ENCODE peak calls at places on chromosome 6, in five cellular contexts. A is BJ, T is breast epithelium, W is mesothelial cell of epicardium, M is dorsolateral prefrontal cortex. O is an unnamed sample.
A peak's percentile ranks its signal among the peaks of the same experiment; 100 is the strongest.

GRCh38 chr6:5541025-5541424 is 279.7 kb downstream of the FARS2 start:
- DNase-seq in M (no peak), T (no peak), A (no peak), W (no peak), O (no peak)

GRCh38 chr6:17484201-17484606 is 90.8 kb downstream of the CAP2 start:
- DNase-seq in W (no peak), A (no peak), T (no peak), M (no peak), O (no peak)

GRCh38 chr6:41730531-41731436 is 4.6 kb downstream of the TFEB start:
- DNase-seq in T (no peak), A (no peak), M (no peak), W (no peak), O (no peak)

GRCh38 chr6:27161946-27162603 is 85.4 kb upstream of the PRSS16 start:
- DNase-seq in A (no peak), T (no peak), M (no peak), W (no peak), O (no peak)

GRCh38 chr6:130611366-130611765 is 215.8 kb upstream of the SMLR1 start:
- DNase-seq in W (no peak), M (no peak), T (no peak), A (no peak), O (no peak)

GRCh38 chr6:140320081-140320798 is 945.8 kb upstream of the CITED2 start:
- DNase-seq in A (no peak), M (no peak), W (no peak), T (no peak), O (no peak)

GRCh38 chr6:52230685-52231084 is 13.6 kb downstream of the IL17F start:
- DNase-seq in T (no peak), W (no peak), A (no peak), M (no peak), O (no peak)

GRCh38 chr6:144978208-144978607 is 693.1 kb downstream of the UTRN start:
- DNase-seq in T (no peak), M (no peak), W (no peak), A (no peak), O (no peak)

GRCh38 chr6:168184701-168185100 is 105.7 kb upstream of the FRMD1 start:
- DNase-seq in W (no peak), M (no peak), A (no peak), T (no peak), O (no peak)

GRCh38 chr6:137923866-137924616 is 57.0 kb downstream of the TNFAIP3 start:
- DNase-seq in W (no peak), T (no peak), M (no peak), A (no peak), O (no peak)

GRCh38 chr6:70345619-70346018 is 42.7 kb upstream of the COL9A1 start:
- DNase-seq in A (no peak), W (no peak), M (no peak), T (no peak), O (no peak)

GRCh38 chr6:43724914-43725642 is 37.5 kb upstream of the MRPS18A start:
- DNase-seq in M (no peak), A (peak; percentile 59), W (no peak), T (peak; percentile 92), O (peak; percentile 64)

GRCh38 chr6:22664968-22665367 is 95.6 kb downstream of the HDGFL1 start:
- DNase-seq in M (no peak), A (no peak), T (no peak), W (no peak), O (no peak)

GRCh38 chr6:131831392-131831791 is 23.6 kb downstream of the ENPP1 start:
- DNase-seq in T (no peak), W (no peak), A (no peak), M (no peak), O (no peak)

GRCh38 chr6:31896856-31897611 is 464 bp downstream of the EHMT2 start:
- DNase-seq in A (no peak), W (no peak), M (no peak), T (no peak), O (no peak)

GRCh38 chr6:131694832-131695426 is 6.3 kb downstream of the OR2A4 start:
- DNase-seq in A (peak; percentile 18), M (no peak), T (no peak), W (no peak), O (no peak)

GRCh38 chr6:142013286-142013685 is 119.4 kb upstream of the GJE1 start:
- DNase-seq in A (peak; percentile 89), M (no peak), W (no peak), T (no peak), O (no peak)

GRCh38 chr6:44078795-44079671 is 48.2 kb downstream of the MRPL14 start:
- DNase-seq in A (no peak), M (peak; percentile 69), W (peak; percentile 42), T (no peak), O (peak; percentile 59)

GRCh38 chr6:134063966-134064445 is 11.6 kb upstream of the SLC2A12 start:
- DNase-seq in T (peak; percentile 69), A (no peak), W (no peak), M (peak; percentile 59), O (peak; percentile 22)

GRCh38 chr6:158825951-158826306 is 6.8 kb upstream of the EZR start:
- DNase-seq in T (no peak), A (no peak), W (no peak), M (no peak), O (no peak)

GRCh38 chr6:43469947-43470346 is 7.4 kb upstream of the TJAP1 start:
- DNase-seq in A (no peak), T (no peak), M (no peak), W (no peak), O (no peak)

GRCh38 chr6:149389509-149390297 is 10.4 kb upstream of the SUMO4 start:
- DNase-seq in W (no peak), A (peak; percentile 31), T (no peak), M (no peak), O (no peak)

GRCh38 chr6:148274809-148275208 is 67.8 kb upstream of the SASH1 start:
- DNase-seq in A (no peak), T (no peak), M (no peak), W (no peak), O (no peak)

GRCh38 chr6:38716825-38717224 is 1.7 kb downstream of the DNAH8 start:
- DNase-seq in T (no peak), W (no peak), A (no peak), M (no peak), O (no peak)

GRCh38 chr6:38719358-38719757 is 4.2 kb downstream of the DNAH8 start:
- DNase-seq in M (no peak), T (no peak), A (no peak), W (no peak), O (no peak)

GRCh38 chr6:38722727-38723334 is 7.7 kb downstream of the DNAH8 start:
- DNase-seq in M (no peak), A (no peak), T (no peak), W (no peak), O (no peak)

GRCh38 chr6:38722037-38722436 is 6.9 kb downstream of the DNAH8 start:
- DNase-seq in W (no peak), M (no peak), T (no peak), A (no peak), O (no peak)

DNA sequence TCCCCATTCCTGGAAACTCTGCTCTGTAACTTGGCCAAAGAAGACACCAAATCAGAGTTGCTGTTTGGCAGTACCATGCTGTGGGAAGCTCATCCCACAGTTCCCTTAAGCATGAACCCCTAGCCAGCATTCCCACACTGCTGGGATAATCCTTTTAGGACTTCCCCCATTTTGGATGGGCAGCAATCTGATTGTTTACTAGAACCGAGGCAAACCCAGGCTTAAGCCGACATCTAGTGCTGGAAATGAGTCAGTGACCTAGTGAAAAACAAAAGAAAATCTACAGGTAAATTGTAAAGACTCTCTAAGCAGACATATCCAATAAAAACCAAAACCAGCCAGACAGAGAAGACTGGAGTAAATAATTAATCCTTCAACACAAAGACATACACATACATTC is 5.2 kb downstream of the DNAH8 start:
- DNase-seq in A (no peak), W (no peak), T (no peak), M (no peak), O (no peak)
- TF ChIP-seq CTCF in A (peak; percentile 4), W (no peak), T (no peak), M (no peak), O (no peak)

DNA sequence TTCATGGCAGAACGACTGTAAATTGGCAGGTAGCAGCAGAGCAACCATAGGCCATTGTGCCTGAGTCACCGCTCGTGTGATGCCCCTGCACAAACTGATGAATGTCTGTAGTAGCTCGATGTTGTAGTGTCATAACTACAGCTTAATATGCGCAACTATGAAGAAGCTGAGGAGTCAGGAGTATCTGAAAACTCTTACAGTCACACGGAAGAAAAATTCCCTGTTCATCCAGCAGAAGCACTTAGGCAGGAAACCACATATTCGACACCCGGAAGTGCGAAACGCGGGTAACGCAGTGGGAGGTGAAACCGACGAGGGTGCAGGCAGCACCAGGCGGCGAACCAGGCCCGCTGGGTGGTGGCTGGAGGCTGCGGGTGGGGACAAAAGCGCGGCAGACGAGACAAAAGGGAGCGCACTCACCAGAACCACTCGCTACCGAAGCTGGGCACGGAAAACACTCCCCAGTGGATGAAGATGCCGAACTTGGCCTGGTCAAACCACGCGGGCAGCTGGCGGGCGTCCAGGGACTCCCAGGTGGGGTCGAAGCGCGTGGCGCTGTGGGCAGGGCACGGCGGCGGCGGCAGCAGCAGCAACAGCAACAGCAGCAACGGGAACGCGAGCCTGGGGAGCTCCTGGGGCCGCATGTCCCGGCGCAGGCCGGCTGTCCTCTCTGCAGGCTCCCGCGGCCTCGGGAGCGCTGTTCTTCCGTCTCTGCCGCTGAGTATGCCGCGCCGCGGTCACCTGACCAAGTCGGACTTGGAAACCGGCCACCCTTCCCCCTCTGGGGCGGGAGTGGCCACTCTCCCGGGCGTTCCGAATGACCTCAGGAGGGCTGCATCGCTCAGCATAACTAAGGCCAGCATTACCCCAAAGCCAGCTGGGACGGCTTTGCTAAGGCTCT is at the start of gene FUCA2:
- DNase-seq in M (peak; percentile 85), A (peak; percentile 46), T (peak; percentile 67), W (peak; percentile 47), O (peak; percentile 51)
- TF ChIP-seq CTCF in M (peak; percentile 31), A (peak; percentile 5), T (no peak), W (no peak), O (no peak)

DNA sequence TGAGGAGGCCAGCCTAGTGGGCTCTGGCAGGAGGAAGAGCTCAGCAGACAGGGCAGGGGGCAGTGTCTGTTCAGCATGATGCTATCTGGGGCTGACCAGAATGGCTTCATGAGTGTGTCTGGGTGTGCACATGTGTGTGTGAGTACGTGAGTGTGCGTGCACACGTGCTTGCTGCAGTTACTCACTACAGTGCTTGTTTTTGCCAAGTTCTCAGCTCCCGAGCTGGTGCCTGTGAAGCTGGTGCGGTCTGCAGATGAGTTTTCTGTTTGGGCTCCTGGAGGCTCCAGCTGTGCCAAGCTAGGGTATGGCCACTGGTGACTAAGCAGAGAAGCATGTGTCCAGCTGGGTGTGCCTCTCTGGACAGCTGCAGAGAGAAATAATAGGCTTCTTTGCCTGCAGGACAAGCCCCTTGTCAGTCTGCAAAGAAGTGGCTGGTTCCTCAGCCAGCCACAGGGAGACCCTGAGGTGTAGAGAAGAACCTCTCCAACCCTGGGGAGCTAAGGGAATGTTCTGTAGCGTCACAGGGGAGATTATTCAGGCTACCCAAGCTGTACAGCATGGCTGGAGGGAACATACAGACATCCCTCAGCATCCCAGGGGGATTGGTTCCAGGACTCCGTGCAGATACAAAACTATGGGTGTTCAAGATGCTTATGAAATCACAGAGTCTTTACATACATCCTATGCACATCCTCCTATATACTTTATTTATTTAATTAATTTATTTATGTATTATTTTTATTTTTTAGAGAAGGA is 40.2 kb upstream of the FAM50B start:
- DNase-seq in T (peak; percentile 54), W (no peak), A (peak; percentile 69), M (no peak), O (no peak)
- TF ChIP-seq CTCF in T (no peak), W (no peak), A (peak; percentile 30), M (no peak), O (no peak)

DNA sequence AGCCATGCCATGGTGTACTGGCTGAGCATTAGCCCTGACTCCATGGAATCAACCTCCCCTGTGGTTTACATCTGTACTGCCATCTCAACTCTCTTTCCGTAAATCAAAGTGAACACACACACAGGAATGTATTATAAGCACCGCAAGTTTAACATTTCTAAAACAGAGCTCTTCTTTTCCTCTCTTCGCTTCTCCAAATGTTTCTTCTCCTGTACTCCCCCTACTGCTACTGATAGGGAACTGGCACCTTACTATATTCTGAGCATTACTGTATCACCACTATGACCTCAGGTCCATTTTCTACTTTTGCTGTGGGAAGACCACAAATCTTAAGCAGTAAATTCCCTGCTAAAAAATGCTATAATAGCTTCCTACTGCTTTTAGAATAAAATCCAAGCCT is 101.2 kb downstream of the NUS1 start:
- DNase-seq in A (no peak), W (no peak), T (no peak), M (no peak), O (no peak)
- TF ChIP-seq CTCF in A (peak; percentile 36), W (no peak), T (no peak), M (no peak), O (no peak)